ENCODE peak calls at places on chromosomes 13 and 19, in ten cellular contexts. H, I, A, J, M, X, K, G, L and E are unnamed samples.

GRCh38 chr13:37475966-37476365 is 122.6 kb downstream of the POSTN start:
- DNase-seq in K (no peak), X (no peak), A (no peak), M (no peak), H (no peak), G (no peak), J (no peak), L (peak), I (no peak), E (no peak)

GRCh38 chr19:49186108-49186507 is 28.5 kb downstream of the TRPM4 start:
- DNase-seq in G (no peak), X (no peak), H (no peak), I (no peak), M (no peak), K (no peak), A (no peak), J (no peak), L (no peak), E (no peak)

GRCh38 chr13:82829040-82829439 is 1053.2 kb downstream of the SLITRK1 start:
- DNase-seq in M (no peak), J (no peak), K (no peak), A (no peak), I (no peak), X (no peak), G (no peak), H (no peak), L (no peak), E (no peak)

GRCh38 chr13:51066091-51066831 is 44.8 kb downstream of the C13orf42 start:
- DNase-seq in X (no peak), K (no peak), G (no peak), M (no peak), L (no peak), A (no peak), I (no peak), H (no peak), J (no peak), E (no peak)

GRCh38 chr19:44254496-44254895 is 5.2 kb upstream of the ZNF233 start:
- DNase-seq in G (no peak), A (no peak), L (no peak), M (no peak), I (no peak), J (no peak), H (no peak), K (no peak), X (no peak), E (no peak)

GRCh38 chr13:30752991-30753616 is 17.8 kb downstream of the ALOX5AP start:
- DNase-seq in I (no peak), H (no peak), L (no peak), A (no peak), J (no peak), G (no peak), M (no peak), X (no peak), K (no peak), E (no peak)

GRCh38 chr19:50314724-50315700 is 14.2 kb downstream of the KCNC3 start:
- DNase-seq in K (no peak), A (no peak), X (no peak), H (no peak), M (no peak), G (no peak), L (no peak), I (no peak), J (no peak), E (no peak)

GRCh38 chr13:51590231-51590630 is 6.0 kb downstream of the WDFY2 start:
- DNase-seq in A (no peak), M (no peak), H (no peak), J (no peak), G (no peak), X (no peak), L (peak), I (no peak), K (no peak), E (no peak)

GRCh38 chr13:74153316-74153715 is 19.1 kb upstream of the KLF12 start:
- DNase-seq in L (no peak), X (no peak), M (no peak), H (no peak), A (no peak), G (no peak), K (no peak), J (no peak), I (no peak), E (no peak)

GRCh38 chr19:7870571-7871279 is 3.5 kb downstream of the PRR36 start:
- DNase-seq in X (no peak), J (peak), K (no peak), M (peak), A (no peak), G (no peak), H (no peak), I (peak), L (peak), E (no peak)

GRCh38 chr19:7789447-7789846 is 26.4 kb downstream of the CLEC4M start:
- DNase-seq in X (no peak), I (no peak), G (no peak), H (no peak), A (no peak), L (no peak), K (no peak), M (no peak), J (no peak), E (no peak)

GRCh38 chr19:30066781-30067759 is 125.0 kb downstream of the URI1 start:
- DNase-seq in A (no peak), K (no peak), X (no peak), H (no peak), M (no peak), I (no peak), L (no peak), G (no peak), J (no peak), E (peak)

GRCh38 chr19:42132030-42132628 is at the start of gene POU2F2:
- DNase-seq in A (no peak), X (no peak), J (no peak), M (no peak), K (peak), G (no peak), L (peak), H (no peak), I (peak), E (no peak)

GRCh38 chr19:1904385-1905070 is 671 bp upstream of the ADAT3 start:
- DNase-seq in I (no peak), H (peak), G (no peak), J (peak), M (peak), L (peak), A (no peak), K (no peak), X (no peak), E (no peak)

GRCh38 chr13:48233886-48234488 is 981 bp downstream of the ITM2B start:
- DNase-seq in K (no peak), I (no peak), X (no peak), H (no peak), A (no peak), L (peak), J (no peak), M (no peak), G (no peak), E (no peak)

GRCh38 chr13:23889598-23890224 is 511 bp upstream of the MIPEP start:
- DNase-seq in G (no peak), J (no peak), M (no peak), H (no peak), X (no peak), L (peak), I (no peak), A (no peak), K (no peak), E (no peak)

GRCh38 chr19:34214040-34214439 is 40.3 kb upstream of the GARRE1 start:
- DNase-seq in K (no peak), I (no peak), J (no peak), X (no peak), G (no peak), L (no peak), A (no peak), M (no peak), H (no peak), E (no peak)

GRCh38 chr13:70541451-70541850 is 433.2 kb upstream of the KLHL1 start:
- DNase-seq in K (no peak), I (no peak), G (no peak), J (no peak), L (no peak), H (no peak), A (no peak), M (no peak), X (no peak), E (no peak)

DNA sequence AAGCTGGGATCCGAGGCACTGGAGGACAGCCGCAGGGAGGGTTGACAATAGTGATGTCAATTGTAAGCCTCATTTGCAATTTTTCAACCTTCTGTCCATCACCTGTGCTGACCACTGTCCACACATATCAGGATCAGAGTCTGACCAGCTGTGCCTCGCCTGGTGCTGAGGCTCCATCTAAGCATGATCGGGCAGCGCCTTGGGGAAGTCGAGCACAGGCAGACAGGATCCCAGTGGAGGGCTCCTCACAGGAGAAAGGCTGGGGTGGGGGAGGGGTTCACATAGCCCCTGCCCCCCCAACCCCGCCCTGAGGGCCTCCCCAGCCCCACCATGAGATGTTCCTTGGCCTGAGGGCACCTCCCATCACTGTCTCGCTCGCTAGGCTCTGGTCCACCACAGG is 60.3 kb downstream of the RAB20 start:
- DNase-seq in G (no peak), H (no peak), L (no peak), M (no peak), I (no peak), X (no peak), J (no peak), A (no peak), K (no peak), E (no peak)
- TF ChIP-seq CTCF in G (no peak), H (no peak), L (no peak), M (no peak), I (no peak), X (no peak), J (no peak), A (no peak), K (no peak), E (no peak)

GRCh38 chr13:25541434-25542123 is 169.8 kb downstream of the ATP8A2 start:
- DNase-seq in A (no peak), G (no peak), M (no peak), H (no peak), J (no peak), I (no peak), L (no peak), K (no peak), X (no peak), E (no peak)
- TF ChIP-seq CTCF in A (no peak), G (no peak), M (no peak), H (no peak), J (no peak), I (no peak), L (no peak), K (no peak), X (no peak), E (no peak)

GRCh38 chr13:97631158-97631557 is 197.2 kb downstream of the RAP2A start:
- DNase-seq in K (no peak), G (no peak), I (no peak), A (no peak), J (no peak), L (no peak), M (no peak), X (no peak), H (no peak), E (no peak)
- TF ChIP-seq CTCF in K (peak), G (no peak), I (no peak), A (no peak), J (no peak), L (no peak), M (no peak), X (no peak), H (no peak), E (no peak)

DNA sequence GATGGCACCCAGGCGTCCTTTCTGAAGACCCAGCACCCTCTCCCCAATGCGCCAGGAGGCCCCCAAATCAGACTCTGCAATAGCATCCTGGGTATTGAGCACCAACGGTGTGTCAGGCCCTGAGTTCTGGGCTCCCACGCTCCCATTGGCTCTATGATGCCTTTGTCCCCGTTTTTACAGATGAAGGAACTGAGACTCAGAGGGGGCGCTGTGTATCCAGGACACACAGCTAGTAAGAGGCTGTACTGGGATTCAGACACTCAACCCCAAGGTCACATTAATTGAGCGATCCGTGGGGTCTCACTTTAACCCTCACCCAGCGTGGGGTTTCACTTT is 42.5 kb downstream of the CYP4F22 start:
- DNase-seq in X (no peak), M (no peak), J (no peak), I (no peak), A (no peak), G (no peak), H (no peak), L (peak), K (no peak), E (no peak)
- TF ChIP-seq CTCF in X (no peak), M (no peak), J (no peak), I (no peak), A (no peak), G (no peak), H (no peak), L (no peak), K (no peak), E (no peak)

GRCh38 chr19:39345956-39346355 is 3.7 kb downstream of the SAMD4B start:
- DNase-seq in K (no peak), M (no peak), H (no peak), G (no peak), I (no peak), L (no peak), J (no peak), X (no peak), A (no peak), E (no peak)
- TF ChIP-seq CTCF in K (no peak), M (no peak), H (peak), G (no peak), I (no peak), L (no peak), J (no peak), X (peak), A (no peak), E (no peak)

GRCh38 chr13:36212789-36213188 is 1.6 kb downstream of the SOHLH2 start:
- DNase-seq in J (no peak), L (no peak), H (no peak), I (no peak), X (no peak), A (no peak), K (no peak), M (no peak), G (no peak), E (peak)

GRCh38 chr13:36211567-36211966 is 2.8 kb downstream of the SOHLH2 start:
- DNase-seq in J (no peak), I (no peak), X (no peak), H (no peak), K (no peak), A (no peak), G (no peak), M (no peak), L (no peak), E (no peak)

DNA sequence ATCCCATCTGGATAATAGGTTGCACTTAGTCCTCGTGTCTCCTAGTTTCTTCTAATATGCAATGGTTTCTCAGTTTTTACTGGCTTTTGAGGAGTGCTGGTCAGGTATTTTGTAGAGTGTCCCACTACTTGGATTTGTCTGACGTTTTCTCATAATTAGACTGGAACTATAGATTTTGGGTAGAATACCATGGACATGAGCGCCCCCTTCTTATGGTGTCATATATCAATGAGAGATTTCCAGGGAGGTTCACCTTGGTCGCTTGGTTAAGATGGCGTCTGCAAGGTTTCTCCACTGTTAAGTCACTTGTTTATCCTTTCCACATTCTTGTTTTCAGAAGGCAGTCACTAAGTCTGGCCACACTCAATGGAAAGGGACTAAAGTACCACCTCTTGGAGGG is 6.7 kb downstream of the SOHLH2 start:
- DNase-seq in M (no peak), I (no peak), A (no peak), H (no peak), G (no peak), X (no peak), K (no peak), L (peak), J (no peak), E (no peak)
- TF ChIP-seq CTCF in M (no peak), I (no peak), A (no peak), H (no peak), G (no peak), X (no peak), K (no peak), L (no peak), J (no peak), E (no peak)

GRCh38 chr19:5048091-5048726 is 79.3 kb downstream of the KDM4B start:
- DNase-seq in M (peak), I (peak), A (peak), G (peak), X (no peak), K (peak), J (peak), L (peak), H (peak), E (peak)
- TF ChIP-seq CTCF in M (peak), I (peak), A (peak), G (peak), X (peak), K (peak), J (peak), L (peak), H (peak), E (peak)

DNA sequence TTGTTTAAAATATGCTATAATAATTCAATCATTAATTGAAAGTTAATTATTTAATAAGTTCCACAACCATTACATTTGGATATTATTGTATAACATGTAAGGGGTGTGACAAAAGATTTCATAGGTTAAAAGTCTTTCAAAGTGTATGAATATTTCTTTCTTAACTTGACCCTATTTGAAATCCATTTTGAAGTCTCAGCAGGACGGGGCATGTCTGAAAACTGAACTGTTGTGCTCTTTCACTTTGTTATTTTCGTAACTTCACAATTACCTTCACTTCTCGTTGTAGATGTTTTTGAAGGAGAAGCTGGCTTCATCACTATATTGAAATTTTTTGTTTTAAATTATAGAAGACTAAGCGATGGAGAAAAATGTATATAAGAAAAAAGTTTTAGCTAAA is 1775.7 kb downstream of the PCDH9 start:
- DNase-seq in K (no peak), H (no peak), X (no peak), G (no peak), L (no peak), I (no peak), A (no peak), M (no peak), J (no peak), E (no peak)
- TF ChIP-seq CTCF in K (no peak), H (no peak), X (no peak), G (no peak), L (no peak), I (no peak), A (no peak), M (no peak), J (no peak), E (no peak)

GRCh38 chr13:66689628-66690027 is 540.5 kb downstream of the PCDH9 start:
- DNase-seq in X (no peak), H (no peak), J (no peak), M (no peak), G (no peak), L (peak), K (no peak), A (no peak), I (no peak), E (no peak)
- TF ChIP-seq CTCF in X (no peak), H (no peak), J (no peak), M (no peak), G (no peak), L (peak), K (peak), A (no peak), I (peak), E (peak)